ENCODE peak calls at places on chromosomes 4 and X, in seven cellular contexts. M is MM.1S, V is GM23248, O is neural progenitor cell, P is H9, K is mammary epithelial cell, D is GM12878. Z is an unnamed sample.
A peak's percentile ranks its signal among the peaks of the same experiment; 100 is the strongest.

GRCh38 chr4:48042979-48043461 is 26.4 kb downstream of the NIPAL1 start:
- DNase-seq in O (no peak), P (no peak), K (peak; percentile 6), D (no peak), M (no peak), V (no peak), Z (no peak)

GRCh38 chr4:1365271-1366178 is 18.5 kb downstream of the UVSSA start:
- DNase-seq in P (peak; percentile 61), M (no peak), K (peak; percentile 75), D (no peak), V (no peak), O (no peak), Z (no peak)

GRCh38 chr4:186901850-186902249 is 178.2 kb upstream of the FAT1 start:
- DNase-seq in M (no peak), V (no peak), O (no peak), K (no peak), P (no peak), D (no peak), Z (no peak)

GRCh38 chr4:184898793-184899192 is 73.0 kb upstream of the ACSL1 start:
- DNase-seq in K (peak; percentile 41), D (no peak), P (no peak), O (no peak), V (no peak), M (no peak), Z (no peak)

GRCh38 chr4:148874331-148874730 is 432.1 kb upstream of the NR3C2 start:
- DNase-seq in O (peak; percentile 9), K (no peak), D (no peak), P (peak; percentile 25), V (no peak), M (no peak), Z (no peak)

GRCh38 chr4:1400861-1401408 is 5.3 kb downstream of the NKX1-1 start:
- DNase-seq in D (no peak), O (no peak), V (no peak), P (no peak), K (no peak), M (no peak), Z (no peak)

GRCh38 chrX:53223955-53224859 is 800 bp downstream of the KDM5C start:
- DNase-seq in K (peak; percentile 82), P (no peak), M (no peak), D (no peak), O (peak; percentile 55), V (peak; percentile 79), Z (peak; percentile 58)

GRCh38 chrX:50081282-50081955 is 119.4 kb downstream of the AKAP4 start:
- DNase-seq in D (no peak), V (peak; percentile 10), K (no peak), M (no peak), P (peak; percentile 34), O (peak; percentile 50), Z (peak; percentile 30)

GRCh38 chrX:34655496-34656258 is 1.4 kb downstream of the TMEM47 start:
- DNase-seq in P (no peak), O (peak; percentile 44), D (no peak), V (peak; percentile 39), K (peak; percentile 15), M (no peak), Z (peak; percentile 41)

GRCh38 chr4:76305971-76306881 is at the start of gene STBD1:
- DNase-seq in V (peak; percentile 83), K (peak; percentile 81), D (no peak), O (peak; percentile 90), M (peak; percentile 76), P (peak; percentile 88), Z (peak; percentile 85)

GRCh38 chrX:120604359-120604782 is 470 bp downstream of the MCTS1 start:
- DNase-seq in O (peak; percentile 17), K (peak; percentile 25), P (no peak), D (no peak), V (peak; percentile 66), M (peak; percentile 29), Z (peak; percentile 45)

GRCh38 chr4:153419673-153420278 is 46.4 kb upstream of the TMEM131L start:
- DNase-seq in V (no peak), M (no peak), O (no peak), D (no peak), K (no peak), P (no peak), Z (no peak)

DNA sequence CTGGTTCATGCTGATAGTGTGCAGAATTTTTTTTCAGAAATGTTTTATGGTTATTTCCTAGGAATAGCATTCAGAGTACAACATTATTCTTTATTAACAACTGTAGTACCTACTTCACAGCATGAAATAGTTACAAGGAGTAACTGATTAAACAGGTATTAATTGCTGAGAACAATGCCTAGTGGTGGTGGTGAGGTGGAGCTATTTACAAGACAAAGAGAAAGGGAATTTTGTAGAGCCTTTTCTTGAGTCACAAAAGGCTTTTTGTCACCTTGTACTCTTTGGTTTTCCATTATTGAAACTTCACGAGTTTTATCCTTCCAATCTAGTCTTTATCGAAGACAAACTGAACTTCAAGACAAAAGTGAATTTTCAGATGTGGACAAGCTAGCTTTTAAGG is 27.5 kb downstream of the OFD1 start:
- DNase-seq in O (peak; percentile 30), K (no peak), P (no peak), V (no peak), D (no peak), M (no peak), Z (no peak)
- H3K4me1 ChIP-seq in O (peaks cover 28% of the 10 kb centered on the region), K (no peaks in the 10 kb centered on the region), P (peaks cover 11% of the 10 kb centered on the region), V (no peaks in the 10 kb centered on the region), D (peaks cover 27% of the 10 kb centered on the region), M (peaks cover 17% of the 10 kb centered on the region), Z (peaks cover 4% of the 10 kb centered on the region)

DNA sequence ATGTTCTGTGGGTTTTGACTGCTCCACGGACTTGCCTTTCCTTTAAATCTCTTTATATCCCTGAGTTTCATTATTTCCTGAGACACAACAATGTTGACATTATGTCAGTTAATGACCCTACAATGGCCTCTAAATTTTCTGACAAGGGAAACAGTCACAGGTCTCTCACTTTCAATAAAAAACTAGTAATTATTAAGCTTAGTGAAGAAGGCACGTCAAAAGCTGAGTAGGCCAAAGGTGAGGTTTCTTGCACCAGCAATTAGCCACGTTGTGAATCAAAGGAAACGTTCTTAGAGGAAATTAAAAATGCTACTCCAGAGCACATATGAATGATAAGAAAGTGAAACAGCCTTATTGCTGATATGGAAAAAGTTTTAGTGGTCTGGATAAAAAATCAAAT is 930.2 kb upstream of the GRID2 start:
- DNase-seq in M (no peak), V (no peak), K (no peak), O (no peak), P (no peak), D (no peak), Z (no peak)
- H3K9ac ChIP-seq in M (no peak overlapping the region), V (no peak overlapping the region), K (no peak overlapping the region), O (no peak overlapping the region), P (no peak overlapping the region), D (no peak overlapping the region), Z (no peak overlapping the region)

DNA sequence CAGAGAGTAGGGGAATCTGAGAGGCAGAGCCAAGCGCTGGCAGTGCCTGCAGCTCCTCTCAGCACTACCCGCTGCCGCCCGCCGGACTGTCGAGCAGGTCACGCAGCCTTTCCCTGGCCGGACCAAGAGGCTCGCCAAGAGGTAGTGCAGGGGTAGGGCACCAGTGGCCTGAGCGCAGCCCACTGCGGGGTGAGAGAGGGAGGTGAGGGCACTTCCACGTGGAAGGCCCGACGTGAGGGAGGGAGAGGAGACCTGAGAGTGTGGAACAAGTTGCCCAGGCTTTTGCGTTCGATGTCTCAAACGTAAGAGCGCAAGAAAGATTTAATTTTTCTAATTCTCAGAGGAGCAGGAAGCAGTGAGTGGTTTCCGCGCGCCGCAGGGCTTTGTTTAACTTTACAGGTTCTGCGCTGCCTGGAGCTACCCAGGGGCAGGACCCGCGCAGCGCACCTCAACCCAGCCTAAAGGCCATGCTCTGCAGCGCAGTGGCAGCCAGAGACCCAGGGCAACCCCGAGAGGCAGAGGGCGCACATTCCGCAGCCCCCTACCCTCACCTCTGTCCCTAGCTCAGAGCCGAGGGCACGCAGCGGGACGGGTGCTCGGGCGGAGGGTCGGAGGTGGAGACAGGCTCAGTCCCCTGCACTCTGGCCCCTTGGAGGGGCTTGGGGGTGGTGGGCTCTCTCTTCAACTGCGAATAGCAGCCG is 14.9 kb downstream of the ARHGAP36 start:
- DNase-seq in D (no peak), K (no peak), V (no peak), P (peak; percentile 41), M (no peak), O (peak; percentile 41), Z (no peak)
- H3K27me3 ChIP-seq in D (peaks cover 2% of the 10 kb centered on the region), K (peaks cover 4% of the 10 kb centered on the region), V (no peaks in the 10 kb centered on the region), P (peaks cover 55% of the 10 kb centered on the region), M (no peaks in the 10 kb centered on the region), O (peaks cover 100% of the 10 kb centered on the region), Z (peaks cover 75% of the 10 kb centered on the region)

DNA sequence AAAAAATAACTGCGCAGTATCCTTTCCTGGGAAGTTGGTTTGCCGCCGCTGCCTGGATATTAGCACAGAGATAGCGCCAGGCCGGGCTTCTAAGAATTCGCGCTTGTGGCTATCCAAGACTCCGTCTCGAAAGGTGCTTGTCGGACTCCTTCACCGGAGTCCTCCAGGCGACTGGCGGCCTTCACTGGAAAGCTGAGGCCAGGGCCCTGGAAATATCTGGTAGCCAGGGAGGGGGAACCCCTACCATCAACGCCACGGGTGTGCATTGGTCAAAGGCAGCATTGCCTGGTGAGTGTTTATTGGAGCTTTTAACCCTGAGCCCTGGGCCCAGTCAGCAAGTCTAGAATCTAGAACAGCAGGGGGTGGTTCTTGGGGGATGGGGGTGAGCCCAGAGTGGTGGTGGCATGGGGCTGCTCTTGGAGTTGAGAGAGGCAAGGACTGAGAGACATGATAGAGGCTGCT is 567 bp upstream of the PIM2 start:
- DNase-seq in P (no peak), O (no peak), M (peak; percentile 76), V (peak; percentile 40), K (no peak), D (no peak), Z (no peak)
- H3K4me1 ChIP-seq in P (peaks cover 11% of the 10 kb centered on the region), O (peaks cover 5% of the 10 kb centered on the region), M (peaks cover 18% of the 10 kb centered on the region), V (peaks cover 12% of the 10 kb centered on the region), K (peaks cover 5% of the 10 kb centered on the region), D (peaks cover 9% of the 10 kb centered on the region), Z (peaks cover 16% of the 10 kb centered on the region)

DNA sequence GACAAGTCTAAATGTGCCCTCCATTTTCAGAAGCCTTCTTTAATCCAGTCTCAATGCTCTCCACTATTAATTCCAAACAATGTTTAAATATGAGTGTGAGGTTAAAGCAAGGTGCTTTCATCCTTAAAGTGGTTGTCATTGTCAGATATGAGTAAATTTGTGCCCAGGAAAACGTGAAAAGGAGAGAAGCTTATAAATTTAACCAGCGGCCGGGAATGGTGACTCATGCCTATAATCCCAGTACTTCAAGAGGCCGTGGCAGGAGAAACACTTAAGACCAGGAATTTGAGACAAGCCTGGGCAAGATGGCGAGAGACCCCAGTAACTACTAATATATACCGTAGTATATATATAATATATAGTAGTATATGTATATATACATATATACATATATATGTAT is 270.0 kb downstream of the ARHGAP24 start:
- DNase-seq in P (no peak), V (peak; percentile 28), K (peak; percentile 35), O (no peak), D (no peak), M (no peak), Z (peak; percentile 54)
- H3K9ac ChIP-seq in P (no peak overlapping the region), V (no peak overlapping the region), K (no peak overlapping the region), O (no peak overlapping the region), D (no peak overlapping the region), M (no peak overlapping the region), Z (no peak overlapping the region)